ENCODE peak calls at places on chromosomes 5 and 9, in six cellular contexts. J, S, P, H, B and F are unnamed samples.
A peak's percentile ranks its signal among the peaks of the same experiment; 100 is the strongest.

GRCh38 chr5:53397845-53398244 is 82.6 kb upstream of the FST start:
- DNase-seq in B (no peak), S (no peak), H (no peak), P (no peak), J (no peak), F (no peak)

GRCh38 chr5:37248387-37248969 is 698 bp downstream of the CPLANE1 start:
- DNase-seq in B (no peak), S (peak; percentile 32), P (no peak), H (no peak), J (no peak), F (no peak)

GRCh38 chr9:136239963-136240330 is 5.7 kb downstream of the QSOX2 start:
- DNase-seq in J (peak; percentile 86), H (peak; percentile 92), P (no peak), S (no peak), B (no peak), F (peak; percentile 68)

GRCh38 chr5:149962040-149962439 is 1.5 kb downstream of the SLC26A2 start:
- DNase-seq in P (no peak), B (no peak), H (no peak), S (peak; percentile 81), J (no peak), F (no peak)

GRCh38 chr5:180130876-180131740 is 59.5 kb upstream of the RNF130 start:
- DNase-seq in B (no peak), S (peak; percentile 78), P (no peak), H (no peak), J (peak; percentile 62), F (no peak)

GRCh38 chr5:109866051-109866450 is 176.3 kb downstream of the MAN2A1 start:
- DNase-seq in J (no peak), B (no peak), S (no peak), P (no peak), H (no peak), F (no peak)

GRCh38 chr9:78612089-78612488 is 315.2 kb downstream of the PSAT1 start:
- DNase-seq in B (no peak), J (no peak), H (no peak), S (no peak), P (no peak), F (no peak)

GRCh38 chr5:5398046-5398445 is 24.4 kb upstream of the ICE1 start:
- DNase-seq in P (no peak), J (no peak), B (no peak), H (no peak), S (no peak), F (no peak)

GRCh38 chr5:102545175-102545574 is 46.4 kb upstream of the SLCO6A1 start:
- DNase-seq in H (no peak), B (no peak), P (no peak), S (peak; percentile 22), J (no peak), F (no peak)